ENCODE peak calls at places on chromosomes 5 and 9, in five cellular contexts. C is NCI-H2029, U is 8988T, L is T follicular helper cell, O is iris pigment epithelial cell. I is an unnamed sample.

GRCh38 chr9:101478444-101478843 is 42.9 kb upstream of the ALDOB start:
- DNase-seq in L (no peak), C (no peak), O (no peak), U (no peak), I (no peak)

GRCh38 chr5:176673651-176674583 is 26.6 kb downstream of the TSPAN17 start:
- DNase-seq in U (no peak), O (no peak), C (no peak), L (no peak), I (no peak)

GRCh38 chr5:61299254-61299653 is 32.8 kb upstream of the ZSWIM6 start:
- DNase-seq in C (no peak), O (no peak), U (no peak), L (no peak), I (no peak)

GRCh38 chr9:95031711-95032461 is 285.6 kb downstream of the FANCC start:
- DNase-seq in L (no peak), C (peak; percentile 96), O (no peak), U (no peak), I (no peak)

GRCh38 chr5:7209583-7210139 is 186.3 kb upstream of the ADCY2 start:
- DNase-seq in U (no peak), O (no peak), C (no peak), L (no peak), I (no peak)

GRCh38 chr9:35958104-35958825 is at the start of gene OR2S2:
- DNase-seq in U (no peak), O (no peak), C (no peak), L (no peak), I (no peak)

GRCh38 chr9:34603610-34604231 is 8.2 kb downstream of the RPP25L start:
- DNase-seq in C (peak; percentile 31), U (peak; percentile 84), O (peak; percentile 60), L (peak; percentile 69), I (peak; percentile 75)

GRCh38 chr5:63194126-63194525 is 615.5 kb downstream of the LRRC70 start:
- DNase-seq in U (no peak), C (no peak), L (no peak), O (no peak), I (no peak)

GRCh38 chr9:34823778-34824177 is 113.8 kb upstream of the CCL21 start:
- DNase-seq in L (no peak), U (no peak), C (no peak), O (no peak), I (no peak)

GRCh38 chr9:34048730-34049629 is at the start of gene UBAP2:
- DNase-seq in L (peak; percentile 96), C (peak; percentile 95), U (peak; percentile 70), O (peak; percentile 98), I (peak; percentile 94)

GRCh38 chr5:158942217-158942616 is 157.5 kb downstream of the EBF1 start:
- DNase-seq in U (no peak), C (no peak), L (no peak), O (peak; percentile 26), I (no peak)

GRCh38 chr5:125499969-125500368 is 753.5 kb upstream of the ZNF608 start:
- DNase-seq in C (peak; percentile 40), L (no peak), O (no peak), U (no peak), I (no peak)

I was measured in effector CD8-positive, alpha-beta T cell.